ENCODE peak calls at places on chromosome 22, in nine cellular contexts. Q is M059J; W is EL; S is LNCaP clone FGC; P is SJSA1; U is stimulated activated CD8-positive, alpha-beta memory T cell treated with anti-CD3 and anti-CD28 coated beads, Interleukin-2, amount 100 ng/mL, for 1 hour; N is activated gamma-delta T cell treated with Interleukin-2 at 50 U/mL for 16 hours; D is cardiac septum; L is HL-60. A is an unnamed sample.

GRCh38 chr22:42685941-42686666 is 34.6 kb downstream of the A4GALT start:
- DNase-seq in Q (no peak), W (no peak), S (no peak), P (no peak), U (no peak), N (no peak), D (peak; percentile 89), L (no peak), A (no peak)

GRCh38 chr22:37212174-37212906 is at the start of gene SSTR3:
- DNase-seq in Q (no peak), W (no peak), S (no peak), P (no peak), U (no peak), N (no peak), D (peak; percentile 73), L (no peak), A (no peak)

GRCh38 chr22:26977741-26978140 is 320.4 kb downstream of the MIAT start:
- DNase-seq in Q (peak; percentile 8), W (no peak), S (no peak), P (no peak), U (no peak), N (no peak), D (no peak), L (no peak), A (no peak)

GRCh38 chr22:27089303-27089702 is 431.9 kb downstream of the MIAT start:
- DNase-seq in Q (no peak), W (no peak), S (no peak), P (no peak), U (no peak), N (no peak), D (no peak), L (no peak), A (no peak)

GRCh38 chr22:35149149-35149548 is 83.2 kb downstream of the ISX start:
- DNase-seq in Q (no peak), W (no peak), S (no peak), P (no peak), U (no peak), N (no peak), D (no peak), L (no peak), A (no peak)

GRCh38 chr22:27011131-27011530 is 353.7 kb downstream of the MIAT start:
- DNase-seq in Q (peak; percentile 18), W (no peak), S (no peak), P (no peak), U (no peak), N (no peak), D (no peak), L (no peak), A (no peak)

GRCh38 chr22:37335819-37336199 is 53.5 kb downstream of the CYTH4 start:
- DNase-seq in Q (no peak), W (no peak), S (no peak), P (no peak), U (no peak), N (no peak), D (no peak), L (no peak), A (no peak)

GRCh38 chr22:20429254-20430100 is 8.1 kb downstream of the SCARF2 start:
- DNase-seq in Q (no peak), W (no peak), S (no peak), P (no peak), U (peak; percentile 56), N (peak; percentile 74), D (peak; percentile 88), L (peak; percentile 62), A (no peak)

GRCh38 chr22:33076368-33076767 is 18.2 kb upstream of the SYN3 start:
- DNase-seq in Q (peak; percentile 6), W (no peak), S (no peak), P (no peak), U (no peak), N (no peak), D (no peak), L (no peak), A (no peak)

GRCh38 chr22:27220349-27220748 is 563.0 kb downstream of the MIAT start:
- DNase-seq in Q (peak; percentile 91), W (peak; percentile 81), S (no peak), P (no peak), U (no peak), N (no peak), D (no peak), L (no peak), A (no peak)

GRCh38 chr22:50087646-50088045 is 2.2 kb upstream of the MOV10L1 start:
- DNase-seq in Q (no peak), W (no peak), S (no peak), P (no peak), U (no peak), N (no peak), D (peak; percentile 39), L (no peak), A (no peak)

GRCh38 chr22:37891926-37892325 is 14.2 kb upstream of the MICALL1 start:
- DNase-seq in Q (no peak), W (no peak), S (no peak), P (no peak), U (no peak), N (no peak), D (no peak), L (no peak), A (no peak)

GRCh38 chr22:35560366-35560765 is 19.7 kb downstream of the RASD2 start:
- DNase-seq in Q (no peak), W (no peak), S (no peak), P (no peak), U (no peak), N (no peak), D (no peak), L (no peak), A (no peak)

GRCh38 chr22:27438271-27438980 is 363.1 kb downstream of the MN1 start:
- DNase-seq in Q (peak; percentile 49), W (peak; percentile 18), S (no peak), P (no peak), U (no peak), N (no peak), D (no peak), L (no peak), A (no peak)

GRCh38 chr22:36486619-36487384 is 5.4 kb upstream of the TXN2 start:
- DNase-seq in Q (no peak), W (peak; percentile 65), S (no peak), P (peak; percentile 60), U (peak; percentile 33), N (peak; percentile 65), D (no peak), L (no peak), A (no peak)

GRCh38 chr22:41940853-41941765 is 5.8 kb downstream of the CENPM start:
- DNase-seq in Q (peak; percentile 86), W (peak; percentile 86), S (peak; percentile 37), P (peak; percentile 61), U (peak; percentile 66), N (peak; percentile 85), D (peak; percentile 88), L (peak; percentile 65), A (no peak)

GRCh38 chr22:20967697-20968201 is 694 bp downstream of the AIFM3 start:
- DNase-seq in Q (no peak), W (no peak), S (no peak), P (no peak), U (no peak), N (no peak), D (no peak), L (no peak), A (no peak)

GRCh38 chr22:31253949-31254348 is 38.3 kb downstream of the PIK3IP1 start:
- DNase-seq in Q (no peak), W (no peak), S (peak; percentile 99), P (no peak), U (no peak), N (no peak), D (peak; percentile 74), L (no peak), A (no peak)

GRCh38 chr22:19394274-19395050 is 37.1 kb downstream of the HIRA start:
- DNase-seq in Q (no peak), W (no peak), S (no peak), P (no peak), U (no peak), N (no peak), D (no peak), L (no peak), A (no peak)

A was measured in NCI-H187.